ENCODE peak calls at places on chromosomes 1 and 21, in five cellular contexts. N, H, C, F and Q are unnamed samples.

GRCh38 chr1:168977618-168978017 is 128.9 kb upstream of the ATP1B1 start:
- DNase-seq in F (no peak), N (no peak), C (no peak), H (no peak), Q (no peak)

GRCh38 chr21:38847556-38847955 is 41.8 kb downstream of the ETS2 start:
- DNase-seq in N (no peak), C (peak; percentile 61), H (no peak), F (no peak), Q (no peak)

GRCh38 chr1:175637917-175638316 is 105.5 kb downstream of the TNR start:
- DNase-seq in H (no peak), N (no peak), F (no peak), C (no peak), Q (no peak)

GRCh38 chr1:15696956-15697521 is 12.9 kb downstream of the PLEKHM2 start:
- DNase-seq in F (no peak), N (no peak), H (no peak), C (no peak), Q (no peak)

GRCh38 chr1:225700889-225701465 is 48.1 kb upstream of the ENAH start:
- DNase-seq in F (peak; percentile 23), H (no peak), C (peak; percentile 46), N (no peak), Q (no peak)

GRCh38 chr1:204143276-204144041 is 8.4 kb downstream of the ETNK2 start:
- DNase-seq in F (no peak), N (no peak), H (no peak), C (no peak), Q (no peak)

GRCh38 chr1:180905927-180906326 is 6.8 kb upstream of the KIAA1614 start:
- DNase-seq in C (no peak), N (no peak), F (no peak), H (no peak), Q (no peak)

GRCh38 chr1:197910120-197911110 is 6.8 kb upstream of the LHX9 start:
- DNase-seq in N (no peak), C (no peak), H (no peak), F (no peak), Q (peak; percentile 51)

GRCh38 chr1:204583909-204584632 is 67.9 kb downstream of the MDM4 start:
- DNase-seq in H (no peak), N (no peak), C (no peak), F (no peak), Q (no peak)

GRCh38 chr1:7418442-7419080 is 352.5 kb upstream of the VAMP3 start:
- DNase-seq in C (no peak), H (no peak), F (no peak), N (no peak), Q (peak; percentile 8)

GRCh38 chr1:211630236-211631081 is 45.0 kb downstream of the NEK2 start:
- DNase-seq in H (no peak), F (peak; percentile 58), N (no peak), C (no peak), Q (peak; percentile 86)

GRCh38 chr21:39612233-39613028 is at the start of gene B3GALT5:
- DNase-seq in F (no peak), H (peak; percentile 47), C (no peak), N (no peak), Q (peak; percentile 91)

GRCh38 chr1:32311709-32312393 is 20.0 kb downstream of the HDAC1 start:
- DNase-seq in N (no peak), H (no peak), F (no peak), C (no peak), Q (no peak)

GRCh38 chr1:17892851-17893250 is 137.7 kb downstream of the ACTL8 start:
- DNase-seq in F (no peak), H (no peak), C (no peak), N (no peak), Q (peak; percentile 37)

GRCh38 chr1:204359474-204360255 is at the start of gene PLEKHA6:
- DNase-seq in C (peak; percentile 23), N (peak; percentile 65), F (no peak), H (no peak), Q (peak; percentile 74)

GRCh38 chr1:214416417-214417212 is 134.8 kb downstream of the PTPN14 start:
- DNase-seq in N (no peak), C (peak; percentile 48), F (no peak), H (no peak), Q (no peak)

GRCh38 chr1:44791364-44791801 is 3.4 kb upstream of the BEST4 start:
- DNase-seq in N (no peak), C (no peak), H (no peak), F (no peak), Q (no peak)

GRCh38 chr1:29657816-29658215 is 421.5 kb downstream of the PTPRU start:
- DNase-seq in N (no peak), F (no peak), H (no peak), C (no peak), Q (peak; percentile 1)

GRCh38 chr1:25703671-25704637 is 87.4 kb downstream of the MAN1C1 start:
- DNase-seq in N (no peak), F (no peak), H (no peak), C (no peak), Q (peak; percentile 10)

GRCh38 chr1:93648656-93649055 is 33.0 kb downstream of the BCAR3 start:
- DNase-seq in C (no peak), H (no peak), F (no peak), N (no peak), Q (no peak)

GRCh38 chr1:200139661-200140250 is 112.2 kb downstream of the NR5A2 start:
- DNase-seq in N (peak; percentile 54), C (peak; percentile 79), F (peak; percentile 61), H (peak; percentile 46), Q (peak; percentile 55)

GRCh38 chr1:154502066-154502741 is at the start of the genes SHE and TDRD10:
- DNase-seq in N (no peak), F (no peak), C (no peak), H (no peak), Q (peak; percentile 89)

GRCh38 chr1:225921734-225922709 is 2.0 kb downstream of the PYCR2 start:
- DNase-seq in N (no peak), H (no peak), C (no peak), F (no peak), Q (peak; percentile 26)